ENCODE peak calls at places on chromosomes 12 and 14, in four cellular contexts. One of them, this sample, is unnamed. For H3K4me1, the result is how much of the 10 kb centered on the place peaks cover.

GRCh38 chr12:92784795-92785562 is 82.2 kb downstream of the PLEKHG7 start:
- DNase-seq in psoas muscle: no peak
- DNase-seq in effector memory CD4-positive, alpha-beta T cell: peak
- DNase-seq in GM23248: peak
- DNase-seq in this sample: peak

GRCh38 chr12:44000309-44000952 is 164.6 kb downstream of the TMEM117 start:
- DNase-seq in psoas muscle: no peak
- DNase-seq in effector memory CD4-positive, alpha-beta T cell: no peak
- DNase-seq in GM23248: peak
- DNase-seq in this sample: peak

GRCh38 chr12:111842556-111843396 is 748 bp downstream of the MAPKAPK5 start:
- DNase-seq in psoas muscle: no peak
- DNase-seq in effector memory CD4-positive, alpha-beta T cell: peak
- DNase-seq in GM23248: peak
- DNase-seq in this sample: peak

GRCh38 chr12:131454418-131455217 is 256.3 kb upstream of the SFSWAP start:
- DNase-seq in psoas muscle: no peak
- DNase-seq in effector memory CD4-positive, alpha-beta T cell: no peak
- DNase-seq in GM23248: peak
- DNase-seq in this sample: peak

GRCh38 chr14:59154383-59154782 is 34.1 kb upstream of the DAAM1 start:
- DNase-seq in psoas muscle: no peak
- DNase-seq in effector memory CD4-positive, alpha-beta T cell: no peak
- DNase-seq in GM23248: no peak
- DNase-seq in this sample: no peak

GRCh38 chr14:101564819-101565698 is 3.8 kb downstream of the DIO3 start:
- DNase-seq in psoas muscle: peak
- DNase-seq in effector memory CD4-positive, alpha-beta T cell: no peak
- DNase-seq in GM23248: no peak
- DNase-seq in this sample: no peak

GRCh38 chr12:83040339-83040738 is 353.6 kb downstream of the TMTC2 start:
- DNase-seq in psoas muscle: no peak
- DNase-seq in effector memory CD4-positive, alpha-beta T cell: no peak
- DNase-seq in GM23248: no peak
- DNase-seq in this sample: no peak

GRCh38 chr14:86912689-86913088 is 1080.3 kb downstream of the GALC start:
- DNase-seq in psoas muscle: no peak
- DNase-seq in effector memory CD4-positive, alpha-beta T cell: no peak
- DNase-seq in GM23248: no peak
- DNase-seq in this sample: no peak

GRCh38 chr12:30570206-30570890 is 125.3 kb downstream of the IPO8 start:
- DNase-seq in psoas muscle: no peak
- DNase-seq in effector memory CD4-positive, alpha-beta T cell: no peak
- DNase-seq in GM23248: no peak
- DNase-seq in this sample: no peak

GRCh38 chr12:131087302-131087818 is 133.7 kb downstream of the ADGRD1 start:
- DNase-seq in psoas muscle: no peak
- DNase-seq in effector memory CD4-positive, alpha-beta T cell: no peak
- DNase-seq in GM23248: no peak
- DNase-seq in this sample: no peak

DNA sequence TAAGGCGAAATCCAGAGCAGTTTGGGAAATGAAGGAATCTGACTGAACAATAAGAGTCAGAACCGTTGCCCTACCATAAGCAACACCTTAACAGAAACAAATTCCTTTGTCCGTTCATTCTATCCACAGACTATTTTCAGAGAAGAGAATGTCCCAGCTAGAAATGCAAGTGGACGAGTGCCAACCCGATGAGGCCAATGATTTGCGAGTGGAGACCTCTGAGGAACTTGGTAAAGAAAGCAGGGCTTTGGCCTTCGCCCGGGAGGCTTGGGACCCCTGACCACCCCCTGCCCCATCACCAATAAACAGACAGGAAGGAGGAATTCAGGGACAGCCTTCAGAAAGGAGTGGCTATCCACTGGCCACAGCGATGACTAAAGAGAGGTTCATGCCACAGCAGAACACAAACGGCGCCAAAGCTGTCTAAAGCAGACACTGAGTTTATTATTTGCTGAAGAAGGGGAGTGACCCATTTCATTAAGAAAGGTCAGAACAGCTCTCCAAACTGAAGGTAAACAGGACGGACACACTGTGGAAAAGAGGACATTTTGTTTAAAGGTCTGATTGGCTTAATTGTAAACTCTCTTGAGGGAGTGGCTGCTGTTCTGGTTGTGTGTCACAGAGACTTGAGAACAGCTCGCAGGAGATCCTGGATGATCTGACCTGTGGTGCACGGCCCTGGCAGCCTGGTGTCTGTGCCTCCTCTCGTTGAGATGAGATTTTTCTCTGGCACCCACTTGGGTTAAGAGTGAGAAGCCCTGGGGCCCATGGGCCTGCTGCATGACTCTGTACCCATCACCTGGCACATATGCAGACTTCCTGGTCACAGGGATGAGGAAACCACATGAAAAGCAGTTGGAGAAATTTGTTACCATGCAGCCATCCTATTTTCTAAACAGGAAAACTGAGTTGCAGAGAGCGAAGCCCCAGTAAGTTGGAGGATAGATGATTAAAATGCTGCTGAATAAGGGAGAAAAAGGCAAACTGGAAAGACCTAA is 142.0 kb upstream of the PZP start:
- DNase-seq in psoas muscle: no peak
- DNase-seq in effector memory CD4-positive, alpha-beta T cell: no peak
- DNase-seq in GM23248: peak
- DNase-seq in this sample: no peak
- H3K4me1 ChIP-seq in psoas muscle: under half
- H3K4me1 ChIP-seq in effector memory CD4-positive, alpha-beta T cell: under half
- H3K4me1 ChIP-seq in GM23248: under half
- H3K4me1 ChIP-seq in this sample: under half

GRCh38 chr12:25497021-25497420 is 56.1 kb downstream of the LMNTD1 start:
- DNase-seq in psoas muscle: no peak
- DNase-seq in effector memory CD4-positive, alpha-beta T cell: no peak
- DNase-seq in GM23248: peak
- DNase-seq in this sample: no peak
- H3K4me3 ChIP-seq in psoas muscle: no peak
- H3K4me3 ChIP-seq in effector memory CD4-positive, alpha-beta T cell: no peak
- H3K4me3 ChIP-seq in GM23248: no peak
- H3K4me3 ChIP-seq in this sample: no peak

DNA sequence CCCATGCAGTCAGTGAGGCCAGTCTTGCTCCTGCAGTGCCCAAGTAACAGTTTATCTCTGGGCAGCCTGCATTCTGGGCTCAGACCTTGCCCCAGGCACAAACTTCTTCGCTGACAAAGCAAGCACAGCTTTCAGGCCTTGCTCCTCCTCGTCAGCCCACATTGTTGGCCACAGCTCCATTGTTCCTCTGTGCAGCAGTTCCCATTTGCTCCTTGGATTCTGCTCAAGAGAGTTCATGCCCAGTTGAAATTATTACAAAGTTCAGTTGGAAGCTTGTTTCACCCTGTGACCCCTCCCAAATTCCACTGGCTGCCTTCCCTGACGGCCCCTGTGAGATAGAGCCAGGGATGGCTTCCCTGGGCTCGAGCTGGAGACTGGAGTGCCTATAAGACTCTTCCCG is 163.4 kb upstream of the DDHD1 start:
- DNase-seq in psoas muscle: no peak
- DNase-seq in effector memory CD4-positive, alpha-beta T cell: no peak
- DNase-seq in GM23248: peak
- DNase-seq in this sample: no peak
- H3K4me1 ChIP-seq in psoas muscle: under half
- H3K4me1 ChIP-seq in effector memory CD4-positive, alpha-beta T cell: under half
- H3K4me1 ChIP-seq in GM23248: under half
- H3K4me1 ChIP-seq in this sample: under half

GRCh38 chr14:90758028-90758889 is 58.0 kb downstream of the TTC7B start:
- DNase-seq in psoas muscle: peak
- DNase-seq in effector memory CD4-positive, alpha-beta T cell: peak
- DNase-seq in GM23248: peak
- DNase-seq in this sample: peak
- H3K4me3 ChIP-seq in psoas muscle: peak
- H3K4me3 ChIP-seq in effector memory CD4-positive, alpha-beta T cell: peak
- H3K4me3 ChIP-seq in GM23248: peak
- H3K4me3 ChIP-seq in this sample: peak

DNA sequence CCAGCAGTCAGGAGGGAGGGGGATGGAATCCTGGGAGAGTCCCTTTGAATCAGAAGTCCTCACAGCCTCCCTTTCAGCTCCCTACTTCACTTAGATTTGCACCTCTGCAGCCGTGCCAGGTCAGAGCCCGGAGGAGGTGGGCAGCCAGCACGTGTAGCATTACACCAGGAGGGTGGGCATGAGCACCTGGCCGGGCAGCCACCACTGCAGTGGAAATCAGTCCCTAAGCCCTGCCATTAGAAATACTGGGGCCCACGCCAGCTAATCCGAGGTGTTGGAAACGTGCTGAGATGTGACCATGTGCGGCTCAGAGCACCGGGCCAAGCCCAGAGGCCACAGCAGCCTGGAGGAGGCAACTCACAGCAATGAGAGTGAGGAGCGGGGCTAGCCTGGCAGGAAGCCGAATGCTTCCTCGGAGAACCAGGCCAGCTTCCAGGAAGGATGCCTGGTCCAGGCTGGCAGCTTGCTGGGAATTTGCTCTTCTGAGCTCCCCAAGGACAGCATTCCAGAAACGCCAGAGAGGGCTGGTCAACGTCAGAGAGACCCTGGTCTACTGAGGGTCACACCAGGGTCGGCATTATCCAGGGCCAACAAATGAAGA is 9.4 kb upstream of the CACNA2D4 start:
- DNase-seq in psoas muscle: no peak
- DNase-seq in effector memory CD4-positive, alpha-beta T cell: no peak
- DNase-seq in GM23248: peak
- DNase-seq in this sample: no peak
- H3K4me1 ChIP-seq in psoas muscle: under half
- H3K4me1 ChIP-seq in effector memory CD4-positive, alpha-beta T cell: under half
- H3K4me1 ChIP-seq in GM23248: under half
- H3K4me1 ChIP-seq in this sample: under half

GRCh38 chr12:50050410-50051280 is 6.8 kb upstream of the ASIC1 start:
- DNase-seq in psoas muscle: peak
- DNase-seq in effector memory CD4-positive, alpha-beta T cell: no peak
- DNase-seq in GM23248: peak
- DNase-seq in this sample: peak
- H3K4me3 ChIP-seq in psoas muscle: peak
- H3K4me3 ChIP-seq in effector memory CD4-positive, alpha-beta T cell: no peak
- H3K4me3 ChIP-seq in GM23248: peak
- H3K4me3 ChIP-seq in this sample: peak

GRCh38 chr14:96270565-96271420 is 14.8 kb downstream of the BDKRB1 start:
- DNase-seq in psoas muscle: no peak
- DNase-seq in effector memory CD4-positive, alpha-beta T cell: no peak
- DNase-seq in GM23248: no peak
- DNase-seq in this sample: no peak
- H3K4me1 ChIP-seq in psoas muscle: under half
- H3K4me1 ChIP-seq in effector memory CD4-positive, alpha-beta T cell: under half
- H3K4me1 ChIP-seq in GM23248: half or more
- H3K4me1 ChIP-seq in this sample: under half

DNA sequence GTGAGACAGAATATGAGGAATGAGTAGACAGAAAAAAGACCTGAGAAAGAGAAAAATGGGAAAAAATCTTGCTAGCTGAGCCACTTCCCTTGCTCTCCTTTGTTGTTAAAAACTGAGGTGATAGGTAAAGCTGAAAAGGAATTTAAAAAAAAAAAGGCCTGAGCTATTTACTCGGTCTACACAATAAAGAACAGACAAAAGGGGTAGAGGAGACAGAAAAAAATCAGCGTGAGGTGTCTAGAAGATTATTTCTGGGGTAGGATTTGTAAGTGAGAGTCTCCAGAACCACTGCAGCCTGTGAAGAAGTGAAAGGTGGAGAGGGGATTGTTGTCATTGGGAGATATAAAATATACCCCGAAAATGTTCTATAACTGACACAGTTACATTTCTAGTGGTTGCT is 98.8 kb downstream of the EXOC5 start:
- DNase-seq in psoas muscle: no peak
- DNase-seq in effector memory CD4-positive, alpha-beta T cell: no peak
- DNase-seq in GM23248: no peak
- DNase-seq in this sample: no peak
- H3K4me3 ChIP-seq in psoas muscle: no peak
- H3K4me3 ChIP-seq in effector memory CD4-positive, alpha-beta T cell: no peak
- H3K4me3 ChIP-seq in GM23248: no peak
- H3K4me3 ChIP-seq in this sample: no peak

GRCh38 chr12:120690083-120690450 is 3.1 kb downstream of the MLEC start:
- DNase-seq in psoas muscle: no peak
- DNase-seq in effector memory CD4-positive, alpha-beta T cell: no peak
- DNase-seq in GM23248: no peak
- DNase-seq in this sample: no peak
- H3K4me1 ChIP-seq in psoas muscle: half or more
- H3K4me1 ChIP-seq in effector memory CD4-positive, alpha-beta T cell: under half
- H3K4me1 ChIP-seq in GM23248: under half
- H3K4me1 ChIP-seq in this sample: under half

GRCh38 chr12:53495903-53496751 is 3.1 kb downstream of the MAP3K12 start:
- DNase-seq in psoas muscle: peak
- DNase-seq in effector memory CD4-positive, alpha-beta T cell: no peak
- DNase-seq in GM23248: peak
- DNase-seq in this sample: peak
- H3K4me3 ChIP-seq in psoas muscle: peak
- H3K4me3 ChIP-seq in effector memory CD4-positive, alpha-beta T cell: no peak
- H3K4me3 ChIP-seq in GM23248: peak
- H3K4me3 ChIP-seq in this sample: no peak

This sample was measured in small intestine.